ENCODE peak calls at places on chromosomes 11 and 22, in seven cellular contexts. One of them, this sample, is unnamed.

GRCh38 chr11:118620529-118621070 is 13.2 kb downstream of the PHLDB1 start:
- DNase-seq in BE2C: no peak
- DNase-seq in Peyer's patch: no peak
- DNase-seq in left ventricle myocardium inferior: peak; percentile 53
- DNase-seq in dorsolateral prefrontal cortex: no peak
- DNase-seq in A549: no peak
- DNase-seq in fibroblast of the aortic adventitia: no peak
- DNase-seq in this sample: no peak

GRCh38 chr22:49090061-49090852 is 737.4 kb downstream of the BRD1 start:
- DNase-seq in Peyer's patch: no peak
- DNase-seq in left ventricle myocardium inferior: no peak
- DNase-seq in fibroblast of the aortic adventitia: no peak
- DNase-seq in dorsolateral prefrontal cortex: no peak
- DNase-seq in A549: no peak
- DNase-seq in BE2C: no peak
- DNase-seq in this sample: no peak

GRCh38 chr11:118895093-118896039 is 11.7 kb downstream of the CXCR5 start:
- DNase-seq in Peyer's patch: peak; percentile 92
- DNase-seq in dorsolateral prefrontal cortex: no peak
- DNase-seq in fibroblast of the aortic adventitia: no peak
- DNase-seq in left ventricle myocardium inferior: no peak
- DNase-seq in BE2C: peak; percentile 5
- DNase-seq in A549: no peak
- DNase-seq in this sample: no peak

GRCh38 chr22:22800716-22801115 is 86.9 kb upstream of the IGLL5 start:
- DNase-seq in left ventricle myocardium inferior: no peak
- DNase-seq in fibroblast of the aortic adventitia: peak; percentile 16
- DNase-seq in Peyer's patch: no peak
- DNase-seq in BE2C: no peak
- DNase-seq in A549: no peak
- DNase-seq in dorsolateral prefrontal cortex: no peak
- DNase-seq in this sample: peak; percentile 6

GRCh38 chr11:34243620-34244493 is 114.0 kb downstream of the ABTB2 start:
- DNase-seq in Peyer's patch: no peak
- DNase-seq in BE2C: no peak
- DNase-seq in left ventricle myocardium inferior: no peak
- DNase-seq in fibroblast of the aortic adventitia: peak; percentile 81
- DNase-seq in dorsolateral prefrontal cortex: no peak
- DNase-seq in A549: peak; percentile 94
- DNase-seq in this sample: peak; percentile 54

GRCh38 chr11:65279713-65280459 is 18.1 kb downstream of the POLA2 start:
- DNase-seq in Peyer's patch: no peak
- DNase-seq in left ventricle myocardium inferior: no peak
- DNase-seq in A549: peak; percentile 84
- DNase-seq in BE2C: no peak
- DNase-seq in dorsolateral prefrontal cortex: no peak
- DNase-seq in fibroblast of the aortic adventitia: peak; percentile 99
- DNase-seq in this sample: peak; percentile 95

GRCh38 chr22:36727110-36727509 is 23.6 kb upstream of the CACNG2 start:
- DNase-seq in dorsolateral prefrontal cortex: no peak
- DNase-seq in fibroblast of the aortic adventitia: no peak
- DNase-seq in left ventricle myocardium inferior: no peak
- DNase-seq in Peyer's patch: no peak
- DNase-seq in BE2C: no peak
- DNase-seq in A549: no peak
- DNase-seq in this sample: no peak

GRCh38 chr22:30444632-30445437 is 19.3 kb downstream of the MTFP1 start:
- DNase-seq in left ventricle myocardium inferior: no peak
- DNase-seq in fibroblast of the aortic adventitia: peak; percentile 58
- DNase-seq in Peyer's patch: no peak
- DNase-seq in BE2C: peak; percentile 76
- DNase-seq in dorsolateral prefrontal cortex: peak; percentile 14
- DNase-seq in A549: peak; percentile 62
- DNase-seq in this sample: peak; percentile 44

GRCh38 chr22:24391836-24392217 is 35.6 kb upstream of the ADORA2A start:
- DNase-seq in fibroblast of the aortic adventitia: peak; percentile 72
- DNase-seq in left ventricle myocardium inferior: no peak
- DNase-seq in A549: no peak
- DNase-seq in BE2C: peak; percentile 79
- DNase-seq in dorsolateral prefrontal cortex: no peak
- DNase-seq in Peyer's patch: no peak
- DNase-seq in this sample: peak; percentile 82

GRCh38 chr11:12983331-12983730 is 25.8 kb upstream of the RASSF10 start:
- DNase-seq in left ventricle myocardium inferior: no peak
- DNase-seq in Peyer's patch: no peak
- DNase-seq in A549: no peak
- DNase-seq in BE2C: no peak
- DNase-seq in dorsolateral prefrontal cortex: no peak
- DNase-seq in fibroblast of the aortic adventitia: no peak
- DNase-seq in this sample: no peak

GRCh38 chr22:28911777-28912669 is 28.7 kb downstream of the ZNRF3 start:
- DNase-seq in A549: peak; percentile 71
- DNase-seq in dorsolateral prefrontal cortex: no peak
- DNase-seq in Peyer's patch: no peak
- DNase-seq in BE2C: no peak
- DNase-seq in left ventricle myocardium inferior: no peak
- DNase-seq in fibroblast of the aortic adventitia: peak; percentile 54
- DNase-seq in this sample: peak; percentile 72

GRCh38 chr11:44348721-44349120 is 38.8 kb upstream of the ALX4 start:
- DNase-seq in fibroblast of the aortic adventitia: no peak
- DNase-seq in Peyer's patch: no peak
- DNase-seq in BE2C: no peak
- DNase-seq in left ventricle myocardium inferior: no peak
- DNase-seq in dorsolateral prefrontal cortex: no peak
- DNase-seq in A549: no peak
- DNase-seq in this sample: no peak

GRCh38 chr11:122559734-122560382 is 95.7 kb upstream of the UBASH3B start:
- DNase-seq in A549: peak; percentile 90
- DNase-seq in dorsolateral prefrontal cortex: no peak
- DNase-seq in left ventricle myocardium inferior: no peak
- DNase-seq in Peyer's patch: no peak
- DNase-seq in BE2C: peak; percentile 23
- DNase-seq in fibroblast of the aortic adventitia: peak; percentile 13
- DNase-seq in this sample: no peak

GRCh38 chr22:29879738-29880137 is 3.2 kb upstream of the MTMR3 start:
- DNase-seq in A549: peak; percentile 48
- DNase-seq in dorsolateral prefrontal cortex: no peak
- DNase-seq in Peyer's patch: no peak
- DNase-seq in fibroblast of the aortic adventitia: no peak
- DNase-seq in left ventricle myocardium inferior: no peak
- DNase-seq in BE2C: peak; percentile 52
- DNase-seq in this sample: no peak

GRCh38 chr22:31616315-31616980 is 45.6 kb downstream of the PISD start:
- DNase-seq in A549: no peak
- DNase-seq in fibroblast of the aortic adventitia: no peak
- DNase-seq in left ventricle myocardium inferior: no peak
- DNase-seq in BE2C: no peak
- DNase-seq in dorsolateral prefrontal cortex: no peak
- DNase-seq in Peyer's patch: peak; percentile 43
- DNase-seq in this sample: no peak

GRCh38 chr22:40648386-40648785 is 11.9 kb upstream of the MRTFA start:
- DNase-seq in fibroblast of the aortic adventitia: no peak
- DNase-seq in dorsolateral prefrontal cortex: no peak
- DNase-seq in left ventricle myocardium inferior: no peak
- DNase-seq in BE2C: no peak
- DNase-seq in A549: no peak
- DNase-seq in Peyer's patch: peak; percentile 32
- DNase-seq in this sample: no peak

GRCh38 chr22:44261164-44261860 is 51.4 kb downstream of the SHISAL1 start:
- DNase-seq in A549: no peak
- DNase-seq in dorsolateral prefrontal cortex: no peak
- DNase-seq in BE2C: no peak
- DNase-seq in Peyer's patch: no peak
- DNase-seq in fibroblast of the aortic adventitia: no peak
- DNase-seq in left ventricle myocardium inferior: no peak
- DNase-seq in this sample: no peak

DNA sequence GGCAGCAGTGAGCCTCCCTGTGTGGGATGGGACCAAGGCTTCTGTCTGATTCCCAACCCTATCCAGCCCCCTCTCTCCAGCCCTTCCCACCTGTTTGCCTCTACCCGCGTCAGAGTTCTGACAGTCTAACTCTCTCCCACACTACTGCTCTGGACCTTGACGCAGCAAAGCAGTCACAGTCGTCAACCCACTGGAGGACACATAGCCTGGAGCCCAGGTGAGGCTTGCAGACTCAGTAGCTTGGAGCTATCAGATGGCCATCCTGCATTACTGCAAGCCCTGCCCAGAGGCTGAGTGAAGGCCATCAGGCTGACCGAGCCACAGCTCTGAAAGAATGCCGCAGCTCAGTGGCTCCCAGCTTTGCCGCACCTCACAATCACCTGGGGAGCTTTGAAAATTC is 3.7 kb downstream of the OAF start:
- DNase-seq in A549: no peak
- DNase-seq in BE2C: no peak
- DNase-seq in fibroblast of the aortic adventitia: no peak
- DNase-seq in Peyer's patch: no peak
- DNase-seq in left ventricle myocardium inferior: no peak
- DNase-seq in dorsolateral prefrontal cortex: no peak
- DNase-seq in this sample: no peak
- H3K4me3 ChIP-seq in A549: no peak overlapping the region
- H3K4me3 ChIP-seq in BE2C: no peak overlapping the region
- H3K4me3 ChIP-seq in fibroblast of the aortic adventitia: no peak overlapping the region
- H3K4me3 ChIP-seq in Peyer's patch: no peak overlapping the region
- H3K4me3 ChIP-seq in left ventricle myocardium inferior: peak overlapping the region; percentile 78
- H3K4me3 ChIP-seq in dorsolateral prefrontal cortex: no peak overlapping the region
- H3K4me3 ChIP-seq in this sample: no peak overlapping the region

GRCh38 chr11:359181-359714 is 10.1 kb upstream of the B4GALNT4 start:
- DNase-seq in A549: no peak
- DNase-seq in dorsolateral prefrontal cortex: no peak
- DNase-seq in fibroblast of the aortic adventitia: no peak
- DNase-seq in left ventricle myocardium inferior: no peak
- DNase-seq in Peyer's patch: no peak
- DNase-seq in BE2C: no peak
- DNase-seq in this sample: no peak

GRCh38 chr11:360326-361280 is 8.7 kb upstream of the B4GALNT4 start:
- DNase-seq in fibroblast of the aortic adventitia: no peak
- DNase-seq in A549: no peak
- DNase-seq in left ventricle myocardium inferior: no peak
- DNase-seq in BE2C: no peak
- DNase-seq in dorsolateral prefrontal cortex: no peak
- DNase-seq in Peyer's patch: no peak
- DNase-seq in this sample: no peak

GRCh38 chr11:357582-357981 is 11.7 kb upstream of the B4GALNT4 start:
- DNase-seq in A549: no peak
- DNase-seq in dorsolateral prefrontal cortex: no peak
- DNase-seq in left ventricle myocardium inferior: no peak
- DNase-seq in fibroblast of the aortic adventitia: no peak
- DNase-seq in BE2C: no peak
- DNase-seq in Peyer's patch: no peak
- DNase-seq in this sample: no peak

GRCh38 chr11:356610-357009 is 12.7 kb upstream of the B4GALNT4 start:
- DNase-seq in A549: no peak
- DNase-seq in dorsolateral prefrontal cortex: no peak
- DNase-seq in fibroblast of the aortic adventitia: no peak
- DNase-seq in left ventricle myocardium inferior: no peak
- DNase-seq in BE2C: no peak
- DNase-seq in Peyer's patch: no peak
- DNase-seq in this sample: no peak

GRCh38 chr11:358129-358805 is 11.0 kb upstream of the B4GALNT4 start:
- DNase-seq in Peyer's patch: no peak
- DNase-seq in A549: no peak
- DNase-seq in BE2C: no peak
- DNase-seq in fibroblast of the aortic adventitia: peak; percentile 31
- DNase-seq in left ventricle myocardium inferior: no peak
- DNase-seq in dorsolateral prefrontal cortex: no peak
- DNase-seq in this sample: no peak
- TF ChIP-seq CTCF in Peyer's patch: no peak
- TF ChIP-seq CTCF in A549: no peak
- TF ChIP-seq CTCF in BE2C: no peak
- TF ChIP-seq CTCF in fibroblast of the aortic adventitia: no peak
- TF ChIP-seq CTCF in left ventricle myocardium inferior: no peak
- TF ChIP-seq CTCF in dorsolateral prefrontal cortex: no peak
- TF ChIP-seq CTCF in this sample: no peak

DNA sequence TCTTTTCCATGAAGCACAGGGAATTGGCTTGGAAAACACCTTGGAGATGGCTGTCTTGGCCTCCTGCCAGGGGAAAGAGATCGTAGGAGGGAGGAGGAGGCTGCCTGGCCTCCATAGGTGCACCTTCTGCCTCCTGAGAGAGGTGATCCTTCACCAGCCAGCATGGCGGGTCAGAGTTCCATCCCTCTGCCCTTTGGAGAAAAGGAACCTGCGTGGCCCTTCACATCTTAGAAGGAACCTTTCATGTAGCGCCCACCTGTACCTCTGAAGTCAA is 58.2 kb upstream of the DRD2 start:
- DNase-seq in fibroblast of the aortic adventitia: no peak
- DNase-seq in BE2C: peak; percentile 22
- DNase-seq in A549: no peak
- DNase-seq in dorsolateral prefrontal cortex: no peak
- DNase-seq in Peyer's patch: no peak
- DNase-seq in left ventricle myocardium inferior: no peak
- DNase-seq in this sample: no peak
- H3K4me3 ChIP-seq in fibroblast of the aortic adventitia: no peak overlapping the region
- H3K4me3 ChIP-seq in BE2C: no peak overlapping the region
- H3K4me3 ChIP-seq in A549: no peak overlapping the region
- H3K4me3 ChIP-seq in dorsolateral prefrontal cortex: no peak overlapping the region
- H3K4me3 ChIP-seq in Peyer's patch: no peak overlapping the region
- H3K4me3 ChIP-seq in left ventricle myocardium inferior: no peak overlapping the region
- H3K4me3 ChIP-seq in this sample: no peak overlapping the region

GRCh38 chr11:108872781-108873291 is 208.0 kb downstream of the DDX10 start:
- DNase-seq in BE2C: no peak
- DNase-seq in Peyer's patch: no peak
- DNase-seq in fibroblast of the aortic adventitia: peak; percentile 29
- DNase-seq in left ventricle myocardium inferior: no peak
- DNase-seq in dorsolateral prefrontal cortex: no peak
- DNase-seq in A549: no peak
- DNase-seq in this sample: no peak

GRCh38 chr11:108871867-108872266 is 207.0 kb downstream of the DDX10 start:
- DNase-seq in Peyer's patch: no peak
- DNase-seq in BE2C: no peak
- DNase-seq in fibroblast of the aortic adventitia: peak; percentile 39
- DNase-seq in A549: no peak
- DNase-seq in dorsolateral prefrontal cortex: no peak
- DNase-seq in left ventricle myocardium inferior: no peak
- DNase-seq in this sample: peak; percentile 20

GRCh38 chr11:108873305-108873704 is 208.4 kb downstream of the DDX10 start:
- DNase-seq in fibroblast of the aortic adventitia: peak; percentile 58
- DNase-seq in A549: no peak
- DNase-seq in BE2C: no peak
- DNase-seq in left ventricle myocardium inferior: no peak
- DNase-seq in Peyer's patch: no peak
- DNase-seq in dorsolateral prefrontal cortex: no peak
- DNase-seq in this sample: peak; percentile 55

GRCh38 chr11:108870373-108871020 is 205.6 kb downstream of the DDX10 start:
- DNase-seq in Peyer's patch: no peak
- DNase-seq in left ventricle myocardium inferior: no peak
- DNase-seq in fibroblast of the aortic adventitia: peak; percentile 73
- DNase-seq in BE2C: no peak
- DNase-seq in A549: peak; percentile 15
- DNase-seq in dorsolateral prefrontal cortex: no peak
- DNase-seq in this sample: peak; percentile 84

DNA sequence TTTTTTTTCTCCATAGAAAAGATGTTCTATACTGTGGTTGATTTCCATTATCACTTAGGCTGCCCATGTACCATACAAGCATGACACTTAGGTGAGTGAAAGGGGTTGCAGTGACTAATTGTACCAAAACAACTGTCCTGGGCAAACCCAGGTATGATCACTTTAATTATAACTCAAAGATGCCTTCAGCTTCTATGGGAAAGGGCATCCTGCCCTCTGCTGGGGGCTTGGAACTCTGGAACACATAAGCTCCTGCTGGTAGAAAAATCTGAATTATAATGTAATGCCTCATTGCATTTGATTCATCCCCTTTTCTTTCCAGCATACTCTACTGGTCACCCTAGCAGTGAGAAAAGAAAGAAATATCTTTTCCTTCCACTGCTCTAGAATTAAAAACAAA is 206.3 kb downstream of the DDX10 start:
- DNase-seq in dorsolateral prefrontal cortex: no peak
- DNase-seq in fibroblast of the aortic adventitia: peak; percentile 72
- DNase-seq in A549: peak; percentile 57
- DNase-seq in Peyer's patch: no peak
- DNase-seq in BE2C: peak; percentile 51
- DNase-seq in left ventricle myocardium inferior: peak; percentile 15
- DNase-seq in this sample: peak; percentile 62
- TF ChIP-seq CTCF in dorsolateral prefrontal cortex: peak; percentile 47
- TF ChIP-seq CTCF in fibroblast of the aortic adventitia: peak; percentile 72
- TF ChIP-seq CTCF in A549: peak; percentile 54
- TF ChIP-seq CTCF in Peyer's patch: peak; percentile 14
- TF ChIP-seq CTCF in BE2C: peak; percentile 74
- TF ChIP-seq CTCF in left ventricle myocardium inferior: peak; percentile 63
- TF ChIP-seq CTCF in this sample: peak; percentile 72

This sample was measured in AG10803.